ENCODE peak calls at places on chromosome X, in five cellular contexts. One of them, this sample, is unnamed.

GRCh38 chrX:139881572-139881971 is 51.3 kb downstream of the ATP11C start:
- DNase-seq in neural progenitor cell: no peak
- DNase-seq in HCT116: no peak
- DNase-seq in MM.1S: no peak
- DNase-seq in SK-N-SH: no peak
- DNase-seq in this sample: no peak

GRCh38 chrX:76454456-76454927 is 27.0 kb downstream of the MAGEE1 start:
- DNase-seq in HCT116: peak; percentile 0
- DNase-seq in MM.1S: peak; percentile 44
- DNase-seq in SK-N-SH: peak; percentile 6
- DNase-seq in neural progenitor cell: peak; percentile 39
- DNase-seq in this sample: peak; percentile 28

GRCh38 chrX:115650916-115651315 is 89.9 kb downstream of the PLS3 start:
- DNase-seq in SK-N-SH: peak; percentile 52
- DNase-seq in neural progenitor cell: peak; percentile 74
- DNase-seq in MM.1S: peak; percentile 60
- DNase-seq in HCT116: peak; percentile 23
- DNase-seq in this sample: peak; percentile 8

GRCh38 chrX:140318306-140318705 is 186.6 kb downstream of the SOX3 start:
- DNase-seq in neural progenitor cell: peak; percentile 7
- DNase-seq in MM.1S: no peak
- DNase-seq in SK-N-SH: no peak
- DNase-seq in HCT116: no peak
- DNase-seq in this sample: no peak

GRCh38 chrX:47232197-47232802 is 509 bp upstream of the USP11 start:
- DNase-seq in HCT116: no peak
- DNase-seq in MM.1S: no peak
- DNase-seq in neural progenitor cell: no peak
- DNase-seq in SK-N-SH: no peak
- DNase-seq in this sample: peak; percentile 6

GRCh38 chrX:155143959-155144548 is 72.2 kb upstream of the VBP1 start:
- DNase-seq in SK-N-SH: no peak
- DNase-seq in MM.1S: peak; percentile 50
- DNase-seq in HCT116: no peak
- DNase-seq in neural progenitor cell: no peak
- DNase-seq in this sample: no peak

GRCh38 chrX:133305348-133305747 is 87.2 kb upstream of the TFDP3 start:
- DNase-seq in neural progenitor cell: no peak
- DNase-seq in SK-N-SH: no peak
- DNase-seq in HCT116: no peak
- DNase-seq in MM.1S: no peak
- DNase-seq in this sample: no peak

GRCh38 chrX:140355922-140356321 is 148.9 kb downstream of the SOX3 start:
- DNase-seq in MM.1S: no peak
- DNase-seq in HCT116: no peak
- DNase-seq in neural progenitor cell: no peak
- DNase-seq in SK-N-SH: no peak
- DNase-seq in this sample: no peak

DNA sequence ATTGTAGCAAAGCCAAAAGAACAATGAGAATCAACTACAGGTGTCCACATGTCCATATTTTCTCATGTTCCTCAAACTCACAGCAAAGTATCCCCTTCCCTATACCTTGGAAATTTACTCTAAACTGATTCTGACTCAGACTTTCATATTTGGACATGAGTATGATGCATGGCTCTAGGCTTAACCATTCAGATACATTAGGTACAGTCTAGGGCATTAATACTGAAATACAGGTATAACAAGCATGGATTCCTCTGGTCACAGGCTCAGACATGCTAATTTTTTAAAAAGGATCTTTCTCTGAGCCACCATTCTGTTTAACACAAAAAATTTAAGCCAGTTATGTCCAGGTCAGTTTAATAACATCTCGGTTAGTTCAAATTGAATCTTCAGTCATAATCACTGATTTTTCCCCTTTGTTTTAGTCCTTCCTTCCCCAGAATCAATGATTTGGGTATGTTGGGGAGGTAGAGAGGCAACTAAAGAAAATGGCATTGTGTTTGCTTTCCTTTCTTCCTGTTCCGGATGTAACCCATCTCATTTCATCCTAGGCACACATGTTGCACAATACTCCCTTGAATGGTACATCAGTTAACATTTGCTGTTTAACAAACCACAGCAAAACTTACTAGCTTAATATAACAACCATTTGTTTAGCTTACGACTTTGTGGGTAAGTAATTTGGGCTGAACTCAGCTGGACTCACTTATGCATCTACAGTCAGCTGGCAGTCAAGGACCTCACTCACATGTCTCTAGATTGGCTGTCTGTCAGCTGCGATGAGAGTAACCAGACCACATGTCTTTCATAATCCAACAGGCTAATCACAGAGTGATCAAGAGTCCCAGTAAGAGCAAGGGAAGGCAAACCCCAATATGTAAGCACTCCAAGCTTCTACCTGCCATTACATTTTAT is 75.3 kb upstream of the GRIA3 start:
- DNase-seq in SK-N-SH: no peak
- DNase-seq in HCT116: no peak
- DNase-seq in MM.1S: no peak
- DNase-seq in neural progenitor cell: no peak
- DNase-seq in this sample: no peak
- TF ChIP-seq EZH2phosphoT487 in SK-N-SH: no peak
- TF ChIP-seq EZH2phosphoT487 in HCT116: no peak
- TF ChIP-seq EZH2phosphoT487 in MM.1S: no peak
- TF ChIP-seq EZH2phosphoT487 in neural progenitor cell: no peak
- TF ChIP-seq EZH2phosphoT487 in this sample: no peak

GRCh38 chrX:24684048-24684447 is 9.7 kb upstream of the POLA1 start:
- DNase-seq in neural progenitor cell: no peak
- DNase-seq in SK-N-SH: no peak
- DNase-seq in HCT116: no peak
- DNase-seq in MM.1S: no peak
- DNase-seq in this sample: no peak
- H3K9me3 ChIP-seq in neural progenitor cell: no peaks in the 10 kb centered on the region
- H3K9me3 ChIP-seq in SK-N-SH: no peaks in the 10 kb centered on the region
- H3K9me3 ChIP-seq in HCT116: no peaks in the 10 kb centered on the region
- H3K9me3 ChIP-seq in MM.1S: no peaks in the 10 kb centered on the region
- H3K9me3 ChIP-seq in this sample: no peaks in the 10 kb centered on the region

DNA sequence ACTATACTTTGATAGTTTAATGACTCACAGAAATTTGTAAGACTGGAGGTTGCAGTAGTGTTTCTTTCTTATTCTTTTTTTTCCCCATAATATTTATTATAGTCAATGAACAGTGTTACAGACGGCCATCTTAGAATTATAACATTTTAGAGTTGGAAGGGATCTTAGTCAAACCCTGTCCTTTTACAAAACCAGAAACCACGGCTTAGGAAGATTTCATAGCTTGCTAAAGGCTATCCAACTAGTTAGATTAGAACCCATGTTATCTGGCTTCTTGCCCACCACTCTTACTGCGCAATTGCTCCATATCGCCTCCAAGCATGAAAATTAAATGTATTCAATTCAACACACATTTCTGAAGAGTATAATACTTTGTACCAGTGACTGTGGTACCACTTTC is 1.1 kb downstream of the XIAP start:
- DNase-seq in HCT116: no peak
- DNase-seq in neural progenitor cell: no peak
- DNase-seq in SK-N-SH: no peak
- DNase-seq in MM.1S: no peak
- DNase-seq in this sample: peak; percentile 7
- TF ChIP-seq EZH2phosphoT487 in HCT116: no peak
- TF ChIP-seq EZH2phosphoT487 in neural progenitor cell: no peak
- TF ChIP-seq EZH2phosphoT487 in SK-N-SH: no peak
- TF ChIP-seq EZH2phosphoT487 in MM.1S: no peak
- TF ChIP-seq EZH2phosphoT487 in this sample: no peak

GRCh38 chrX:144531877-144532276 is 648.0 kb downstream of the UBE2NL start:
- DNase-seq in HCT116: no peak
- DNase-seq in SK-N-SH: no peak
- DNase-seq in MM.1S: no peak
- DNase-seq in neural progenitor cell: no peak
- DNase-seq in this sample: no peak
- H3K9me3 ChIP-seq in HCT116: no peaks in the 10 kb centered on the region
- H3K9me3 ChIP-seq in SK-N-SH: no peaks in the 10 kb centered on the region
- H3K9me3 ChIP-seq in MM.1S: no peaks in the 10 kb centered on the region
- H3K9me3 ChIP-seq in neural progenitor cell: no peaks in the 10 kb centered on the region
- H3K9me3 ChIP-seq in this sample: no peaks in the 10 kb centered on the region

GRCh38 chrX:93422693-93423092 is 250.7 kb downstream of the NAP1L3 start:
- DNase-seq in neural progenitor cell: peak; percentile 76
- DNase-seq in HCT116: no peak
- DNase-seq in MM.1S: peak; percentile 38
- DNase-seq in SK-N-SH: peak; percentile 19
- DNase-seq in this sample: peak; percentile 1
- TF ChIP-seq EZH2phosphoT487 in neural progenitor cell: no peak
- TF ChIP-seq EZH2phosphoT487 in HCT116: no peak
- TF ChIP-seq EZH2phosphoT487 in MM.1S: no peak
- TF ChIP-seq EZH2phosphoT487 in SK-N-SH: no peak
- TF ChIP-seq EZH2phosphoT487 in this sample: no peak

DNA sequence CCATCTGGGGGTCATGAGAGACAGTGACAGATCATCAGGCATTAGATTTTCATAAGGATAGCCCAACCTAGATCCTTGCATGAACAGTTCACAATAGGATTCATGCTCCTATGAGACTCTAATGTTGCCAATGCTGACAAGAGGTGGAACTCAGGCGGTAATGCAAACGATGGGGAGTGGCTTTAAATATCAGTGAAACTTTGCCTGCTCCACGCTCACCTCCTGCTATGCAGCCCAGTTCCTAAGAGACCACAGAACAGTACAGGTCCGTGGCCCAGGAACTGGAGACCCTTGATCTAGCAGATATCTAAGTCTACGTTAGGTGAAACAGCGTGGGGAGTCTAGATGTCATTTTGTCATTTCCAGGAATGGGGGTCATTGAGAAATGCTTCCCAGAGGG is 165.7 kb downstream of the OR13H1 start:
- DNase-seq in SK-N-SH: no peak
- DNase-seq in neural progenitor cell: no peak
- DNase-seq in MM.1S: no peak
- DNase-seq in HCT116: no peak
- DNase-seq in this sample: no peak
- H3K9me3 ChIP-seq in SK-N-SH: no peaks in the 10 kb centered on the region
- H3K9me3 ChIP-seq in neural progenitor cell: peaks cover 6% of the 10 kb centered on the region
- H3K9me3 ChIP-seq in MM.1S: no peaks in the 10 kb centered on the region
- H3K9me3 ChIP-seq in HCT116: no peaks in the 10 kb centered on the region
- H3K9me3 ChIP-seq in this sample: no peaks in the 10 kb centered on the region

GRCh38 chrX:149871940-149872339 is 9.0 kb upstream of the MAGEA8 start:
- DNase-seq in MM.1S: no peak
- DNase-seq in SK-N-SH: peak; percentile 52
- DNase-seq in neural progenitor cell: peak; percentile 39
- DNase-seq in HCT116: peak; percentile 10
- DNase-seq in this sample: peak; percentile 33
- TF ChIP-seq EZH2phosphoT487 in MM.1S: no peak
- TF ChIP-seq EZH2phosphoT487 in SK-N-SH: no peak
- TF ChIP-seq EZH2phosphoT487 in neural progenitor cell: no peak
- TF ChIP-seq EZH2phosphoT487 in HCT116: no peak
- TF ChIP-seq EZH2phosphoT487 in this sample: no peak

DNA sequence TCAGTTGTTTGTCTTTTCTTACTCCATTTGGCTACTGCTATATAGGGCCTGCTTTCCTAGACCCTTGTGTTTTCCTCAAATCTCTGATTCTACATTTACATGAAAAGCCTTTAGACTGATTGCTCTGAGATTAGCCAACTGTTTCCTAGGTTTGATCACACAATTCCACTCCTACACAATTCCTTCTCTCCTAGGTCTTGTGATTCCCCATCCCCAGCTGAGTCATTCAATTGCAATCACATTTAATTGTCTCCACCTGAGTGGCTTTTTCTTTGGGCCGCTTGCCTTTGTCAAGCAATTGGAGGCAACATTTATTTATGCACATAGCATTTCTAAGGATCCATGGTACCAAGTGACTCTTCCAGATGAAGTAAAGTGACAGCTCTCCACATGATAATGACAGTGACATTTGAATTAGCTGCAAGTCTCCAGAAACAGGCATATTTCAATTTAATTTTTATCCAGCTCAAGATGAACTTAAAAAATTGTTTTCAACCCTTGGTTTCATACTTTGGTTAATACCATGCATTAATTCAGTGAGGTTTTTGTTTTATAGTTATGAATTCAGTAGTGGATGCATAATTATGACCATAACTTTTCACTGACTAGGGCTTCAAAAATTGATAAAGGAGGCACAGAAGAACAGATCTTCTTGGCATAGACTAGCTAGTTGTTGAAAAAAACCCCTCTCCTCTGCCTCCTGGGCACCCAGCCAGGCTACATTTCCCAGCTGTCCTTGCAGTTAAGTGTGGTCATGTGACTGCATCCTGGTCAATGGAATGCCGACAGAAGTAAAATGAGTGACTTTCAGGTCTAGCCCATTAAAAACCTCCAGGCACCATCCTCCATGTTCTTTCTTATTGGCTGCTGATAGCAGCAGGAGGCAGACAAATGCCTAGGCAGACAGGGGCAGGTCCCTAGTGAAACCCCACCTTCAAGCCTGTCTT is 35.6 kb downstream of the ATXN3L start:
- DNase-seq in SK-N-SH: no peak
- DNase-seq in MM.1S: no peak
- DNase-seq in HCT116: no peak
- DNase-seq in neural progenitor cell: peak; percentile 75
- DNase-seq in this sample: no peak
- H3K9me3 ChIP-seq in SK-N-SH: no peaks in the 10 kb centered on the region
- H3K9me3 ChIP-seq in MM.1S: no peaks in the 10 kb centered on the region
- H3K9me3 ChIP-seq in HCT116: no peaks in the 10 kb centered on the region
- H3K9me3 ChIP-seq in neural progenitor cell: no peaks in the 10 kb centered on the region
- H3K9me3 ChIP-seq in this sample: no peaks in the 10 kb centered on the region

GRCh38 chrX:106898462-106898861 is 4.7 kb downstream of the RIPPLY1 start:
- DNase-seq in SK-N-SH: peak; percentile 14
- DNase-seq in neural progenitor cell: peak; percentile 68
- DNase-seq in MM.1S: peak; percentile 67
- DNase-seq in HCT116: no peak
- DNase-seq in this sample: peak; percentile 53

GRCh38 chrX:106897259-106897658 is 5.9 kb downstream of the RIPPLY1 start:
- DNase-seq in neural progenitor cell: no peak
- DNase-seq in HCT116: no peak
- DNase-seq in SK-N-SH: no peak
- DNase-seq in MM.1S: no peak
- DNase-seq in this sample: no peak

GRCh38 chrX:106891762-106892161 is 11.4 kb downstream of the RIPPLY1 start:
- DNase-seq in MM.1S: no peak
- DNase-seq in HCT116: no peak
- DNase-seq in neural progenitor cell: no peak
- DNase-seq in SK-N-SH: no peak
- DNase-seq in this sample: no peak

GRCh38 chrX:106894978-106895452 is 8.1 kb downstream of the RIPPLY1 start:
- DNase-seq in HCT116: peak; percentile 62
- DNase-seq in MM.1S: no peak
- DNase-seq in neural progenitor cell: no peak
- DNase-seq in SK-N-SH: no peak
- DNase-seq in this sample: no peak

GRCh38 chrX:106894392-106894909 is 8.7 kb downstream of the RIPPLY1 start:
- DNase-seq in neural progenitor cell: peak; percentile 81
- DNase-seq in SK-N-SH: peak; percentile 59
- DNase-seq in HCT116: peak; percentile 63
- DNase-seq in MM.1S: peak; percentile 69
- DNase-seq in this sample: peak; percentile 43
- TF ChIP-seq EZH2phosphoT487 in neural progenitor cell: no peak
- TF ChIP-seq EZH2phosphoT487 in SK-N-SH: no peak
- TF ChIP-seq EZH2phosphoT487 in HCT116: no peak
- TF ChIP-seq EZH2phosphoT487 in MM.1S: no peak
- TF ChIP-seq EZH2phosphoT487 in this sample: no peak

This sample was measured in OCI-LY7.